ENCODE peak calls at places on chromosomes 13 and 19, in ten cellular contexts. S is left ventricle myocardium inferior, Q is GM20000, Y is heart left ventricle, K is fibroblast of lung, V is fibroblast of pulmonary artery, N is upper lobe of right lung, A is bronchial epithelial cell, R is dorsolateral prefrontal cortex, W is stomach. I is an unnamed sample.

GRCh38 chr19:13428352-13428751 is 77.9 kb downstream of the CACNA1A start:
- DNase-seq in S (no peak), Q (no peak), Y (no peak), K (peak; percentile 18), V (peak; percentile 38), N (peak; percentile 33), A (no peak), R (peak; percentile 57), W (no peak), I (no peak)

GRCh38 chr13:112742583-112742982 is 52.7 kb downstream of the ATP11A start:
- DNase-seq in S (no peak), Q (no peak), Y (no peak), K (no peak), V (no peak), N (peak; percentile 44), A (no peak), R (no peak), W (no peak), I (no peak)

GRCh38 chr13:97429681-97430081 is 4.3 kb upstream of the RAP2A start:
- DNase-seq in S (no peak), Q (no peak), Y (no peak), K (peak; percentile 67), V (peak; percentile 23), N (no peak), A (peak; percentile 0), R (peak; percentile 62), W (no peak), I (no peak)

GRCh38 chr13:36834299-36834698 is 15.3 kb downstream of the RFXAP start:
- DNase-seq in S (no peak), Q (no peak), Y (no peak), K (peak; percentile 26), V (no peak), N (no peak), A (peak; percentile 46), R (no peak), W (no peak), I (no peak)

GRCh38 chr19:58059003-58059671 is at the start of gene ZNF135:
- DNase-seq in S (peak; percentile 93), Q (no peak), Y (peak; percentile 93), K (peak; percentile 86), V (peak; percentile 77), N (peak; percentile 83), A (peak; percentile 51), R (peak; percentile 86), W (peak; percentile 58), I (peak; percentile 71)

GRCh38 chr13:23579886-23580706 is 9.9 kb downstream of the TNFRSF19 start:
- DNase-seq in S (no peak), Q (no peak), Y (no peak), K (no peak), V (no peak), N (no peak), A (peak; percentile 36), R (no peak), W (no peak), I (no peak)

GRCh38 chr19:13526552-13526951 is 20.3 kb upstream of the CACNA1A start:
- DNase-seq in S (no peak), Q (no peak), Y (no peak), K (peak; percentile 1), V (peak; percentile 10), N (no peak), A (peak; percentile 2), R (no peak), W (no peak), I (no peak)

GRCh38 chr19:10717356-10718204 is at the start of gene DNM2:
- DNase-seq in S (peak; percentile 99), Q (peak; percentile 98), Y (peak; percentile 99), K (peak; percentile 100), V (peak; percentile 100), N (peak; percentile 99), A (peak; percentile 100), R (peak; percentile 98), W (peak; percentile 99), I (peak; percentile 93)

GRCh38 chr19:7926727-7927604 is 1.0 kb upstream of the CTXN1 start:
- DNase-seq in S (no peak), Q (no peak), Y (no peak), K (no peak), V (no peak), N (no peak), A (no peak), R (no peak), W (no peak), I (no peak)

GRCh38 chr13:77751513-77752456 is 54.3 kb downstream of the SLAIN1 start:
- DNase-seq in S (no peak), Q (peak; percentile 64), Y (no peak), K (peak; percentile 29), V (peak; percentile 62), N (no peak), A (peak; percentile 59), R (peak; percentile 36), W (no peak), I (no peak)

GRCh38 chr19:29376855-29377354 is 148.9 kb upstream of the VSTM2B start:
- DNase-seq in S (no peak), Q (no peak), Y (no peak), K (no peak), V (no peak), N (no peak), A (no peak), R (peak; percentile 9), W (peak; percentile 21), I (no peak)

GRCh38 chr13:94966380-94966779 is 254.0 kb upstream of the SOX21 start:
- DNase-seq in S (no peak), Q (no peak), Y (no peak), K (no peak), V (no peak), N (no peak), A (no peak), R (no peak), W (no peak), I (no peak)

GRCh38 chr13:68509734-68510621 is 1279.8 kb upstream of the PCDH9 start:
- DNase-seq in S (no peak), Q (no peak), Y (no peak), K (peak; percentile 1), V (no peak), N (no peak), A (peak; percentile 11), R (no peak), W (no peak), I (no peak)

GRCh38 chr19:48363500-48363809 is 285 bp downstream of the TMEM143 start:
- DNase-seq in S (no peak), Q (no peak), Y (no peak), K (no peak), V (no peak), N (no peak), A (no peak), R (no peak), W (no peak), I (peak; percentile 65)

GRCh38 chr19:48364564-48365363 is 597 bp downstream of the SYNGR4 start:
- DNase-seq in S (no peak), Q (no peak), Y (no peak), K (no peak), V (no peak), N (no peak), A (no peak), R (no peak), W (no peak), I (no peak)

GRCh38 chr19:48363810-48364563 is at the start of the genes SYNGR4 and TMEM143:
- DNase-seq in S (peak; percentile 99), Q (peak; percentile 97), Y (peak; percentile 99), K (peak; percentile 99), V (peak; percentile 100), N (peak; percentile 99), A (peak; percentile 98), R (peak; percentile 98), W (peak; percentile 98), I (peak; percentile 99)

GRCh38 chr19:48361912-48362311 is 1.8 kb downstream of the TMEM143 start:
- DNase-seq in S (no peak), Q (no peak), Y (no peak), K (no peak), V (no peak), N (no peak), A (no peak), R (no peak), W (no peak), I (no peak)

GRCh38 chr19:48362716-48363499 is 832 bp downstream of the TMEM143 start:
- DNase-seq in S (peak; percentile 97), Q (peak; percentile 88), Y (peak; percentile 95), K (peak; percentile 95), V (peak; percentile 94), N (peak; percentile 98), A (peak; percentile 90), R (peak; percentile 99), W (peak; percentile 96), I (peak; percentile 92)
- TF ChIP-seq CTCF in S (no peak), Q (no peak), Y (no peak), K (no peak), V (no peak), N (no peak), A (no peak), R (no peak), W (no peak), I (no peak)

GRCh38 chr13:67224148-67224846 is 5.8 kb downstream of the PCDH9 start:
- DNase-seq in S (peak; percentile 73), Q (peak; percentile 17), Y (peak; percentile 74), K (peak; percentile 76), V (peak; percentile 92), N (peak; percentile 81), A (peak; percentile 62), R (peak; percentile 86), W (peak; percentile 87), I (peak; percentile 81)
- TF ChIP-seq CTCF in S (peak; percentile 81), Q (no peak), Y (peak; percentile 55), K (peak; percentile 61), V (peak; percentile 65), N (peak; percentile 68), A (peak; percentile 57), R (peak; percentile 88), W (peak; percentile 61), I (peak; percentile 56)

DNA sequence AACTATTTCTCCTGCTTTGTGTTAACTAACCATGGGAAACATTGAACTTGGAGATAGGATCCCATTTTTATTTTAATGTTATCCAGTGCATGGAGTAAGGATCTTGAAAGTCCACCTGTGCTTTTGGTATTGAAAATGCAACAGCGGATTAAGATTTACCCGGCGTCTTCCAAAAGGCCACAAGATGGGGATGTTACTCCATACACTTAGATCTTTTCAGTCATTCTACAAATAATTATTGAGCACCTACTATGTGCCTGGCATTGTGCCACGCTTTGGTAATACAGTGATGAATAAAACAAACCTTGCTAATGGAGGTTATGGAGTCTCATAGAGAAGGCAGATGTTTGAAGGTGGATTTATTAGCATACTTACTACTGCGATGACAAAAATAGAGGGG is 56.9 kb downstream of the RFC3 start:
- DNase-seq in S (no peak), Q (no peak), Y (no peak), K (no peak), V (no peak), N (no peak), A (no peak), R (no peak), W (no peak), I (no peak)
- TF ChIP-seq CTCF in S (no peak), Q (no peak), Y (no peak), K (peak; percentile 10), V (peak; percentile 7), N (no peak), A (no peak), R (no peak), W (no peak), I (no peak)

DNA sequence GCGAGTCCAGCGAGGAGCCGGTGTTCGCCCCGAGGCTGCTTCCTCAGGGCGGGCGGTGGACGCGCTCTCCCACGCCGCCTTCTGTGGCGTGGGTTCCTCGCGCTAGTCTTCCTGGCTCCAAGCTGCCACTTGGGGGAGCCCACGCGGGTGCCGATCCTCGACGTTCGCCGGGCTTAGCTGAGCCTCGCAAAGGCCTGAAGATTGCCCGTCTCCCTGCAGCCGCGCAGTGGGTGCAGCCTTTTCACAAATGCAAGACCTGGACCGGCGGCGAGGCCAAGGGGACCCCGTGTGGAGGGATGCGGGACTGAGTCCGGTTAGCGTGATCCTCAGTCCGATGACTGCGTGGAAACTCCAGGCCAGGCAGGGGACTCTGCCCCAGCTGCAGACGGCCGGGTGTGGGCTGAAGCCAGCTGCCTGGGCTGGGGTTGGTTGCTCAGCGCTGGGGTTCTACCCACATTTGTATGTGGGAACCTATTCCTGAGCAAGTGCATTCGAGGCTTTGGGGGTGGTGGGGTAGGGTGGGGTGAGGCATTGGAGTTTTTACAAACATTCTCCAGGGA is 16.6 kb upstream of the LRP3 start:
- DNase-seq in S (no peak), Q (peak; percentile 55), Y (no peak), K (no peak), V (no peak), N (no peak), A (peak; percentile 24), R (no peak), W (no peak), I (no peak)
- TF ChIP-seq CTCF in S (peak; percentile 63), Q (peak; percentile 18), Y (peak; percentile 5), K (peak; percentile 47), V (peak; percentile 39), N (peak; percentile 65), A (peak; percentile 46), R (peak; percentile 33), W (peak; percentile 4), I (peak; percentile 49)

I was measured in mesothelial cell of epicardium.